ENCODE peak calls at places on chromosomes 11 and 22, in five cellular contexts. Q is lung, G is thoracic aorta, E is left ventricle myocardium inferior, U is prostate gland. O is an unnamed sample.
A peak's percentile ranks its signal among the peaks of the same experiment; 100 is the strongest.

GRCh38 chr11:121435132-121435531 is 17.0 kb upstream of the SORL1 start:
- DNase-seq in Q (no peak), G (no peak), E (no peak), U (no peak), O (no peak)

GRCh38 chr11:19849107-19849789 is 136.6 kb downstream of the NAV2 start:
- DNase-seq in Q (no peak), G (no peak), E (peak; percentile 25), U (no peak), O (no peak)

GRCh38 chr22:49934891-49935557 is 16.6 kb downstream of the CRELD2 start:
- DNase-seq in Q (peak; percentile 91), G (no peak), E (peak; percentile 90), U (peak; percentile 76), O (peak; percentile 75)

GRCh38 chr11:63670077-63670737 is 969 bp downstream of the ATL3 start:
- DNase-seq in Q (no peak), G (no peak), E (no peak), U (no peak), O (no peak)

GRCh38 chr11:64842851-64843841 is 1.3 kb downstream of the CDC42BPG start:
- DNase-seq in Q (no peak), G (no peak), E (no peak), U (peak; percentile 85), O (no peak)

GRCh38 chr22:38750638-38751037 is 5.2 kb downstream of the SUN2 start:
- DNase-seq in Q (no peak), G (no peak), E (no peak), U (no peak), O (no peak)

GRCh38 chr22:21881841-21882753 is 14.7 kb upstream of the MAPK1 start:
- DNase-seq in Q (no peak), G (no peak), E (no peak), U (no peak), O (no peak)

GRCh38 chr11:121452609-121453150 is at the start of gene SORL1-AS1:
- DNase-seq in Q (no peak), G (no peak), E (no peak), U (no peak), O (no peak)

GRCh38 chr11:57167125-57167839 is 14.5 kb upstream of the LRRC55 start:
- DNase-seq in Q (no peak), G (no peak), E (no peak), U (no peak), O (no peak)

GRCh38 chr11:11349870-11350325 is 3.2 kb downstream of the CSNK2A3 start:
- DNase-seq in Q (no peak), G (no peak), E (no peak), U (no peak), O (no peak)

GRCh38 chr22:49491221-49491635 is 336.4 kb downstream of the BRD1 start:
- DNase-seq in Q (no peak), G (no peak), E (no peak), U (no peak), O (no peak)

GRCh38 chr11:78428773-78429172 is 11.2 kb upstream of the GAB2 start:
- DNase-seq in Q (no peak), G (no peak), E (no peak), U (no peak), O (no peak)

GRCh38 chr11:102026975-102027374 is 20.3 kb upstream of the CFAP300 start:
- DNase-seq in Q (no peak), G (no peak), E (no peak), U (no peak), O (no peak)

GRCh38 chr22:39472570-39473556 is 16.1 kb downstream of the MGAT3 start:
- DNase-seq in Q (peak; percentile 69), G (no peak), E (no peak), U (no peak), O (no peak)

GRCh38 chr11:65850217-65851082 is 7.5 kb downstream of the CFL1 start:
- DNase-seq in Q (no peak), G (no peak), E (no peak), U (no peak), O (no peak)

GRCh38 chr11:69770525-69770924 is 4.6 kb downstream of the FGF4 start:
- DNase-seq in Q (no peak), G (no peak), E (no peak), U (no peak), O (no peak)

GRCh38 chr11:65489706-65490310 is 9.0 kb upstream of the MALAT1 start:
- DNase-seq in Q (no peak), G (no peak), E (no peak), U (no peak), O (peak; percentile 79)

GRCh38 chr11:12126352-12127019 is 16.1 kb downstream of the MICAL2 start:
- DNase-seq in Q (peak; percentile 64), G (no peak), E (no peak), U (no peak), O (no peak)

GRCh38 chr11:62370743-62371440 is 33.6 kb downstream of the ASRGL1 start:
- DNase-seq in Q (no peak), G (no peak), E (no peak), U (no peak), O (no peak)

GRCh38 chr11:121894581-121894980 is 221.4 kb downstream of the BLID start:
- DNase-seq in Q (no peak), G (no peak), E (no peak), U (no peak), O (no peak)

GRCh38 chr11:132284611-132285010 is 914.2 kb downstream of the NTM start:
- DNase-seq in Q (no peak), G (no peak), E (no peak), U (no peak), O (no peak)

GRCh38 chr11:11577246-11577855 is 44.5 kb downstream of the GALNT18 start:
- DNase-seq in Q (peak; percentile 28), G (no peak), E (no peak), U (no peak), O (peak; percentile 32)

GRCh38 chr11:71420455-71421241 is 27.5 kb downstream of the DHCR7 start:
- DNase-seq in Q (peak; percentile 50), G (no peak), E (no peak), U (peak; percentile 26), O (no peak)

GRCh38 chr11:492416-493226 is 14.4 kb downstream of the RNH1 start:
- DNase-seq in Q (no peak), G (no peak), E (no peak), U (no peak), O (no peak)

GRCh38 chr11:16356057-16356750 is at the start of gene SOX6:
- DNase-seq in Q (no peak), G (no peak), E (no peak), U (peak; percentile 28), O (no peak)

GRCh38 chr11:128407962-128408361 is 179.4 kb downstream of the ETS1 start:
- DNase-seq in Q (no peak), G (no peak), E (no peak), U (no peak), O (no peak)

GRCh38 chr11:72223615-72224586 is 666 bp upstream of the INPPL1 start:
- DNase-seq in Q (peak; percentile 65), G (no peak), E (peak; percentile 83), U (peak; percentile 72), O (peak; percentile 88)

GRCh38 chr11:84673753-84674152 is 953.4 kb downstream of the DLG2 start:
- DNase-seq in Q (no peak), G (no peak), E (no peak), U (no peak), O (no peak)

GRCh38 chr11:131246589-131247164 is 123.7 kb upstream of the NTM start:
- DNase-seq in Q (peak; percentile 34), G (no peak), E (peak; percentile 39), U (no peak), O (peak; percentile 28)

GRCh38 chr11:11243790-11244469 is 109.1 kb downstream of the CSNK2A3 start:
- DNase-seq in Q (peak; percentile 33), G (no peak), E (peak; percentile 39), U (no peak), O (peak; percentile 35)

GRCh38 chr11:14644396-14645246 is 1.0 kb downstream of the PDE3B start:
- DNase-seq in Q (no peak), G (no peak), E (peak; percentile 29), U (peak; percentile 25), O (peak; percentile 21)

GRCh38 chr11:46160100-46160499 is 38.8 kb upstream of the PHF21A start:
- DNase-seq in Q (no peak), G (no peak), E (no peak), U (no peak), O (no peak)

GRCh38 chr11:67429722-67430121 is 1.4 kb downstream of the RPS6KB2 start:
- DNase-seq in Q (no peak), G (no peak), E (no peak), U (no peak), O (no peak)
- H3K27ac ChIP-seq in Q (no peak overlapping the region), G (no peak overlapping the region), E (no peak overlapping the region), U (no peak overlapping the region), O (no peak overlapping the region)

GRCh38 chr22:45832180-45832579 is 144.8 kb downstream of the WNT7B start:
- DNase-seq in Q (no peak), G (no peak), E (no peak), U (no peak), O (no peak)
- TF ChIP-seq CTCF in Q (no peak), G (no peak), E (no peak), U (no peak), O (no peak)

GRCh38 chr11:125955856-125956255 is 10.0 kb downstream of the VSIG10L2 start:
- DNase-seq in Q (no peak), G (no peak), E (no peak), U (no peak), O (no peak)
- H3K27ac ChIP-seq in Q (no peak overlapping the region), G (no peak overlapping the region), E (peak overlapping the region; percentile 63), U (no peak overlapping the region), O (no peak overlapping the region)

GRCh38 chr11:44456544-44457270 is 108.8 kb upstream of the CD82 start:
- DNase-seq in Q (no peak), G (no peak), E (peak; percentile 28), U (no peak), O (no peak)
- TF ChIP-seq CTCF in Q (no peak), G (no peak), E (peak; percentile 57), U (no peak), O (no peak)

GRCh38 chr11:108269583-108269982 is 46.7 kb downstream of the ATM start:
- DNase-seq in Q (no peak), G (no peak), E (no peak), U (no peak), O (no peak)
- H3K27ac ChIP-seq in Q (no peak overlapping the region), G (no peak overlapping the region), E (no peak overlapping the region), U (no peak overlapping the region), O (no peak overlapping the region)

GRCh38 chr11:44785856-44786606 is 59.3 kb downstream of the TSPAN18 start:
- DNase-seq in Q (no peak), G (no peak), E (no peak), U (no peak), O (no peak)
- TF ChIP-seq CTCF in Q (no peak), G (no peak), E (peak; percentile 31), U (no peak), O (no peak)

O was measured in tibial artery.